ENCODE peak calls at places on chromosome 9, in ten cellular contexts. G, I, F, S, O, P, Q, T, C and U are unnamed samples.

GRCh38 chr9:138117101-138117750 is 239.6 kb downstream of the CACNA1B start:
- DNase-seq in C (no peak), I (no peak), T (no peak), Q (no peak), F (no peak), P (no peak), G (no peak), S (no peak), O (peak), U (no peak)

GRCh38 chr9:134224130-134224826 is 59.9 kb upstream of the RNU6ATAC start:
- DNase-seq in P (no peak), Q (no peak), G (no peak), T (no peak), C (no peak), S (no peak), O (no peak), I (no peak), F (peak), U (no peak)

GRCh38 chr9:133509179-133510083 is 15.3 kb downstream of the MYMK start:
- DNase-seq in F (peak), Q (no peak), I (no peak), C (no peak), P (peak), O (peak), T (no peak), G (no peak), S (no peak), U (peak)

GRCh38 chr9:89664010-89664409 is 59.2 kb downstream of the GADD45G start:
- DNase-seq in G (no peak), I (no peak), O (peak), T (no peak), P (no peak), S (no peak), C (no peak), F (no peak), Q (no peak), U (no peak)

GRCh38 chr9:112472996-112473395 is 13.6 kb upstream of the KIAA1958 start:
- DNase-seq in O (no peak), C (no peak), T (no peak), P (no peak), G (no peak), S (no peak), F (no peak), I (no peak), Q (no peak), U (no peak)

GRCh38 chr9:133087429-133088145 is 25.8 kb downstream of the CEL start:
- DNase-seq in T (no peak), O (no peak), F (no peak), P (no peak), G (no peak), C (no peak), S (no peak), Q (no peak), I (no peak), U (no peak)

GRCh38 chr9:127809562-127810377 is 7.1 kb downstream of the FPGS start:
- DNase-seq in T (no peak), C (no peak), P (no peak), I (no peak), G (no peak), O (peak), F (peak), Q (no peak), S (peak), U (peak)

GRCh38 chr9:26656003-26656940 is 236.3 kb downstream of the CAAP1 start:
- DNase-seq in G (no peak), I (no peak), P (peak), C (peak), O (peak), F (no peak), Q (no peak), S (peak), T (no peak), U (peak)

GRCh38 chr9:88179080-88179521 is 40.8 kb upstream of the SPATA31C2 start:
- DNase-seq in I (no peak), O (no peak), G (no peak), F (peak), Q (no peak), T (no peak), P (no peak), S (no peak), C (no peak), U (no peak)

GRCh38 chr9:89756891-89757537 is 152.2 kb downstream of the GADD45G start:
- DNase-seq in Q (no peak), F (peak), S (no peak), T (no peak), I (no peak), G (no peak), P (no peak), O (no peak), C (no peak), U (no peak)

GRCh38 chr9:110782701-110783100 is 114.1 kb downstream of the MUSK start:
- DNase-seq in P (no peak), O (no peak), T (no peak), C (peak), S (no peak), I (no peak), G (no peak), F (no peak), Q (no peak), U (no peak)

GRCh38 chr9:6942406-6942805 is 184.6 kb downstream of the KDM4C start:
- DNase-seq in Q (no peak), F (no peak), C (no peak), T (no peak), P (no peak), S (no peak), O (no peak), I (no peak), G (no peak), U (no peak)

GRCh38 chr9:73155968-73156592 is 4.4 kb downstream of the ANXA1 start:
- DNase-seq in T (no peak), O (no peak), S (no peak), I (no peak), Q (no peak), C (no peak), P (no peak), G (no peak), F (no peak), U (no peak)

GRCh38 chr9:129608561-129609481 is 12.1 kb downstream of the C9orf50 start:
- DNase-seq in F (no peak), I (no peak), G (no peak), Q (no peak), C (no peak), T (no peak), O (peak), P (peak), S (no peak), U (no peak)

GRCh38 chr9:91483189-91483691 is 59.6 kb upstream of the NFIL3 start:
- DNase-seq in O (no peak), C (peak), P (no peak), T (peak), Q (peak), I (no peak), F (peak), S (no peak), G (no peak), U (no peak)

GRCh38 chr9:110640736-110641135 is 27.9 kb upstream of the MUSK start:
- DNase-seq in C (no peak), P (no peak), F (no peak), T (no peak), I (no peak), S (no peak), G (no peak), Q (no peak), O (no peak), U (no peak)

GRCh38 chr9:72894342-72894741 is 58.5 kb downstream of the ALDH1A1 start:
- DNase-seq in F (no peak), P (no peak), G (no peak), S (no peak), C (peak), Q (peak), I (no peak), T (no peak), O (no peak), U (no peak)

GRCh38 chr9:131407717-131408195 is 13.9 kb downstream of the PRRC2B start:
- DNase-seq in P (no peak), C (no peak), G (peak), I (no peak), O (peak), S (no peak), T (no peak), Q (no peak), F (peak), U (no peak)

GRCh38 chr9:20692554-20692953 is 8.5 kb downstream of the FOCAD start:
- DNase-seq in T (no peak), F (no peak), Q (no peak), G (no peak), P (no peak), S (no peak), O (no peak), I (no peak), C (peak), U (no peak)
- TF ChIP-seq CTCF in T (no peak), F (no peak), Q (no peak), G (no peak), P (no peak), S (no peak), O (no peak), I (no peak), C (no peak), U (no peak)

GRCh38 chr9:78906356-78906755 is 609.4 kb downstream of the PSAT1 start:
- DNase-seq in F (no peak), T (no peak), I (no peak), S (no peak), C (peak), P (no peak), O (no peak), G (no peak), Q (no peak), U (no peak)
- TF ChIP-seq CTCF in F (no peak), T (no peak), I (no peak), S (no peak), C (no peak), P (no peak), O (no peak), G (no peak), Q (no peak), U (no peak)

GRCh38 chr9:75071530-75072122 is 16.3 kb downstream of the NMRK1 start:
- DNase-seq in P (peak), G (peak), Q (no peak), O (peak), T (no peak), S (no peak), F (no peak), C (no peak), I (no peak), U (no peak)
- TF ChIP-seq CTCF in P (no peak), G (no peak), Q (no peak), O (no peak), T (no peak), S (no peak), F (no peak), C (no peak), I (no peak), U (no peak)

GRCh38 chr9:33517373-33517772 is 6.7 kb upstream of the ANKRD18B start:
- DNase-seq in P (peak), I (no peak), G (no peak), Q (no peak), T (no peak), C (peak), O (no peak), S (no peak), F (no peak), U (no peak)
- TF ChIP-seq CTCF in P (peak), I (no peak), G (no peak), Q (peak), T (no peak), C (peak), O (peak), S (peak), F (peak), U (peak)

GRCh38 chr9:34256104-34256503 is 73.0 kb downstream of the KIF24 start:
- DNase-seq in Q (no peak), I (peak), G (no peak), C (no peak), O (peak), F (no peak), T (no peak), P (no peak), S (no peak), U (no peak)
- TF ChIP-seq CTCF in Q (peak), I (no peak), G (no peak), C (no peak), O (peak), F (no peak), T (no peak), P (no peak), S (no peak), U (no peak)

GRCh38 chr9:78439866-78440830 is 143.2 kb downstream of the PSAT1 start:
- DNase-seq in P (no peak), C (no peak), I (no peak), S (no peak), O (no peak), F (no peak), G (no peak), Q (no peak), T (no peak), U (no peak)
- TF ChIP-seq CTCF in P (no peak), C (no peak), I (no peak), S (no peak), O (peak), F (no peak), G (no peak), Q (peak), T (no peak), U (no peak)

GRCh38 chr9:121328876-121329681 is 41.0 kb downstream of the STOM start:
- DNase-seq in Q (no peak), O (no peak), I (no peak), C (no peak), F (no peak), T (no peak), G (no peak), P (no peak), S (no peak), U (no peak)

GRCh38 chr9:121333950-121334773 is 35.9 kb downstream of the STOM start:
- DNase-seq in G (no peak), O (no peak), I (no peak), S (no peak), P (no peak), T (no peak), Q (no peak), F (no peak), C (no peak), U (no peak)

GRCh38 chr9:121328476-121328875 is 41.6 kb downstream of the STOM start:
- DNase-seq in I (no peak), T (no peak), Q (no peak), S (no peak), P (no peak), F (no peak), O (no peak), G (no peak), C (no peak), U (no peak)

GRCh38 chr9:121331549-121331948 is 38.5 kb downstream of the STOM start:
- DNase-seq in G (no peak), C (no peak), I (no peak), Q (no peak), T (no peak), P (no peak), S (no peak), O (no peak), F (no peak), U (no peak)

GRCh38 chr9:121331992-121332685 is 37.9 kb downstream of the STOM start:
- DNase-seq in I (no peak), Q (no peak), T (no peak), C (peak), F (no peak), O (no peak), G (no peak), P (no peak), S (no peak), U (no peak)
- TF ChIP-seq CTCF in I (no peak), Q (peak), T (peak), C (peak), F (no peak), O (peak), G (no peak), P (no peak), S (peak), U (no peak)

GRCh38 chr9:23492126-23493002 is 333.7 kb downstream of the ELAVL2 start:
- DNase-seq in Q (no peak), T (no peak), I (no peak), C (peak), O (peak), P (peak), G (no peak), F (no peak), S (peak), U (peak)
- TF ChIP-seq CTCF in Q (no peak), T (peak), I (no peak), C (peak), O (peak), P (no peak), G (no peak), F (no peak), S (peak), U (peak)

GRCh38 chr9:120369608-120370220 is 210.3 kb downstream of the CDK5RAP2 start:
- DNase-seq in G (no peak), I (no peak), C (peak), T (no peak), F (no peak), Q (no peak), O (no peak), P (no peak), S (no peak), U (no peak)
- TF ChIP-seq CTCF in G (no peak), I (no peak), C (no peak), T (no peak), F (no peak), Q (no peak), O (no peak), P (no peak), S (no peak), U (no peak)